ENCODE peak calls at places on chromosome 12, in eight cellular contexts. One of them, this sample, is unnamed.
A peak's percentile ranks its signal among the peaks of the same experiment; 100 is the strongest.

GRCh38 chr12:45577844-45578399 is 151.6 kb upstream of the ARID2 start:
- DNase-seq in AG10803: no peak
- DNase-seq in NCI-H345: no peak
- DNase-seq in colonic mucosa: no peak
- DNase-seq in stomach: no peak
- DNase-seq in NCI-H1417: no peak
- DNase-seq in activated CD4-positive, alpha-beta T cell treated with anti-CD3 and anti-CD28 coated beads, Interleukin-2, amount 50 U/mL, for 4 hours: no peak
- DNase-seq in WERI-Rb-1: no peak
- DNase-seq in this sample: no peak

GRCh38 chr12:115710104-115710564 is 567.4 kb downstream of the MED13L start:
- DNase-seq in AG10803: peak; percentile 84
- DNase-seq in NCI-H345: no peak
- DNase-seq in colonic mucosa: peak; percentile 37
- DNase-seq in stomach: no peak
- DNase-seq in NCI-H1417: no peak
- DNase-seq in activated CD4-positive, alpha-beta T cell treated with anti-CD3 and anti-CD28 coated beads, Interleukin-2, amount 50 U/mL, for 4 hours: no peak
- DNase-seq in WERI-Rb-1: no peak
- DNase-seq in this sample: no peak

GRCh38 chr12:64256166-64256800 is 34.2 kb upstream of the KICS2 start:
- DNase-seq in AG10803: peak; percentile 59
- DNase-seq in NCI-H345: peak; percentile 72
- DNase-seq in colonic mucosa: no peak
- DNase-seq in stomach: no peak
- DNase-seq in NCI-H1417: peak; percentile 43
- DNase-seq in activated CD4-positive, alpha-beta T cell treated with anti-CD3 and anti-CD28 coated beads, Interleukin-2, amount 50 U/mL, for 4 hours: no peak
- DNase-seq in WERI-Rb-1: no peak
- DNase-seq in this sample: no peak

GRCh38 chr12:50686976-50687375 is 76.9 kb upstream of the ATF1 start:
- DNase-seq in AG10803: no peak
- DNase-seq in NCI-H345: no peak
- DNase-seq in colonic mucosa: no peak
- DNase-seq in stomach: no peak
- DNase-seq in NCI-H1417: no peak
- DNase-seq in activated CD4-positive, alpha-beta T cell treated with anti-CD3 and anti-CD28 coated beads, Interleukin-2, amount 50 U/mL, for 4 hours: no peak
- DNase-seq in WERI-Rb-1: peak; percentile 21
- DNase-seq in this sample: no peak

GRCh38 chr12:15651381-15651780 is 137.8 kb downstream of the EPS8 start:
- DNase-seq in AG10803: no peak
- DNase-seq in NCI-H345: no peak
- DNase-seq in colonic mucosa: no peak
- DNase-seq in stomach: no peak
- DNase-seq in NCI-H1417: no peak
- DNase-seq in activated CD4-positive, alpha-beta T cell treated with anti-CD3 and anti-CD28 coated beads, Interleukin-2, amount 50 U/mL, for 4 hours: no peak
- DNase-seq in WERI-Rb-1: no peak
- DNase-seq in this sample: no peak

GRCh38 chr12:104859144-104859543 is 98.9 kb downstream of the SLC41A2 start:
- DNase-seq in AG10803: peak; percentile 52
- DNase-seq in NCI-H345: no peak
- DNase-seq in colonic mucosa: no peak
- DNase-seq in stomach: no peak
- DNase-seq in NCI-H1417: no peak
- DNase-seq in activated CD4-positive, alpha-beta T cell treated with anti-CD3 and anti-CD28 coated beads, Interleukin-2, amount 50 U/mL, for 4 hours: no peak
- DNase-seq in WERI-Rb-1: no peak
- DNase-seq in this sample: no peak

GRCh38 chr12:96211989-96212388 is 17.8 kb downstream of the ELK3 start:
- DNase-seq in AG10803: no peak
- DNase-seq in NCI-H345: no peak
- DNase-seq in colonic mucosa: no peak
- DNase-seq in stomach: no peak
- DNase-seq in NCI-H1417: no peak
- DNase-seq in activated CD4-positive, alpha-beta T cell treated with anti-CD3 and anti-CD28 coated beads, Interleukin-2, amount 50 U/mL, for 4 hours: no peak
- DNase-seq in WERI-Rb-1: no peak
- DNase-seq in this sample: no peak

GRCh38 chr12:19454837-19455236 is 15.5 kb downstream of the AEBP2 start:
- DNase-seq in AG10803: no peak
- DNase-seq in NCI-H345: no peak
- DNase-seq in colonic mucosa: no peak
- DNase-seq in stomach: no peak
- DNase-seq in NCI-H1417: no peak
- DNase-seq in activated CD4-positive, alpha-beta T cell treated with anti-CD3 and anti-CD28 coated beads, Interleukin-2, amount 50 U/mL, for 4 hours: no peak
- DNase-seq in WERI-Rb-1: no peak
- DNase-seq in this sample: no peak

GRCh38 chr12:105721051-105721825 is 390.7 kb downstream of the C12orf75 start:
- DNase-seq in AG10803: peak; percentile 76
- DNase-seq in NCI-H345: peak; percentile 45
- DNase-seq in colonic mucosa: no peak
- DNase-seq in stomach: no peak
- DNase-seq in NCI-H1417: peak; percentile 59
- DNase-seq in activated CD4-positive, alpha-beta T cell treated with anti-CD3 and anti-CD28 coated beads, Interleukin-2, amount 50 U/mL, for 4 hours: no peak
- DNase-seq in WERI-Rb-1: peak; percentile 20
- DNase-seq in this sample: no peak

GRCh38 chr12:15910468-15910863 is 666 bp upstream of the DERA start:
- DNase-seq in AG10803: no peak
- DNase-seq in NCI-H345: no peak
- DNase-seq in colonic mucosa: no peak
- DNase-seq in stomach: no peak
- DNase-seq in NCI-H1417: no peak
- DNase-seq in activated CD4-positive, alpha-beta T cell treated with anti-CD3 and anti-CD28 coated beads, Interleukin-2, amount 50 U/mL, for 4 hours: no peak
- DNase-seq in WERI-Rb-1: no peak
- DNase-seq in this sample: no peak

GRCh38 chr12:53004582-53004981 is 1.7 kb upstream of the EIF4B start:
- DNase-seq in AG10803: peak; percentile 23
- DNase-seq in NCI-H345: no peak
- DNase-seq in colonic mucosa: no peak
- DNase-seq in stomach: no peak
- DNase-seq in NCI-H1417: no peak
- DNase-seq in activated CD4-positive, alpha-beta T cell treated with anti-CD3 and anti-CD28 coated beads, Interleukin-2, amount 50 U/mL, for 4 hours: no peak
- DNase-seq in WERI-Rb-1: no peak
- DNase-seq in this sample: no peak

GRCh38 chr12:53196486-53196885 is 10.6 kb downstream of the ITGB7 start:
- DNase-seq in AG10803: no peak
- DNase-seq in NCI-H345: no peak
- DNase-seq in colonic mucosa: no peak
- DNase-seq in stomach: no peak
- DNase-seq in NCI-H1417: no peak
- DNase-seq in activated CD4-positive, alpha-beta T cell treated with anti-CD3 and anti-CD28 coated beads, Interleukin-2, amount 50 U/mL, for 4 hours: no peak
- DNase-seq in WERI-Rb-1: no peak
- DNase-seq in this sample: no peak

This sample was measured in activated T-cell treated with anti-CD3 and anti-CD28 coated beads for 1 hour.